ENCODE peak calls at places on chromosomes 12 and 14, in eight cellular contexts. E, K, U, Q, T, A, Y and R are unnamed samples.

GRCh38 chr12:113591480-113591971 is 119.9 kb upstream of the LHX5 start:
- DNase-seq in K (no peak), U (peak), Y (no peak), T (no peak), E (peak), A (no peak), Q (no peak), R (no peak)

GRCh38 chr12:26043139-26044006 is 81.5 kb downstream of the BHLHE41 start:
- DNase-seq in A (no peak), U (no peak), Y (no peak), Q (no peak), E (no peak), T (no peak), K (no peak), R (no peak)

GRCh38 chr12:12717586-12718381 is 616 bp downstream of the CDKN1B start:
- DNase-seq in K (peak), T (no peak), U (no peak), Y (no peak), A (no peak), E (no peak), Q (no peak), R (no peak)

GRCh38 chr12:6996040-6996441 is 22.2 kb downstream of the LPCAT3 start:
- DNase-seq in E (no peak), Q (no peak), A (no peak), U (no peak), K (no peak), Y (no peak), T (peak), R (no peak)

GRCh38 chr12:71888521-71888920 is 49.0 kb downstream of the TBC1D15 start:
- DNase-seq in K (no peak), E (no peak), Q (no peak), A (no peak), U (no peak), Y (no peak), T (no peak), R (no peak)

GRCh38 chr12:26798013-26798412 is 35.0 kb downstream of the ITPR2 start:
- DNase-seq in E (no peak), U (no peak), A (no peak), Q (no peak), Y (no peak), K (no peak), T (no peak), R (no peak)

GRCh38 chr14:26761532-26761931 is 163.7 kb upstream of the NOVA1 start:
- DNase-seq in Y (no peak), U (no peak), Q (no peak), T (no peak), A (no peak), K (no peak), E (no peak), R (no peak)

GRCh38 chr12:125406131-125406530 is 340.9 kb downstream of the AACS start:
- DNase-seq in K (no peak), Q (no peak), Y (no peak), E (no peak), A (no peak), U (no peak), T (no peak), R (no peak)

GRCh38 chr12:68317047-68317667 is 15.0 kb downstream of the MDM1 start:
- DNase-seq in A (peak), E (no peak), Q (no peak), K (peak), T (no peak), U (peak), Y (peak), R (no peak)

GRCh38 chr14:21136024-21136423 is 19.8 kb downstream of the OR5AU1 start:
- DNase-seq in U (peak), A (no peak), T (no peak), E (peak), K (no peak), Y (no peak), Q (no peak), R (no peak)

GRCh38 chr14:53742226-53742607 is 214.4 kb downstream of the BMP4 start:
- DNase-seq in Q (no peak), Y (no peak), A (no peak), T (no peak), K (no peak), E (no peak), U (no peak), R (no peak)

GRCh38 chr12:9255837-9256236 is 47.6 kb upstream of the PZP start:
- DNase-seq in A (no peak), U (no peak), Y (no peak), K (no peak), Q (no peak), T (no peak), E (no peak), R (no peak)

GRCh38 chr14:25406818-25407217 is 356.9 kb upstream of the STXBP6 start:
- DNase-seq in U (no peak), T (no peak), E (no peak), K (no peak), A (no peak), Y (peak), Q (no peak), R (no peak)

GRCh38 chr14:89279649-89280232 is 137.3 kb downstream of the FOXN3 start:
- DNase-seq in Q (no peak), T (no peak), E (no peak), A (no peak), Y (no peak), U (no peak), K (no peak), R (no peak)

GRCh38 chr14:104864267-104865068 is 600 bp upstream of the CEP170B start:
- DNase-seq in E (peak), K (no peak), Q (no peak), A (no peak), U (peak), Y (peak), T (no peak), R (no peak)

GRCh38 chr12:47886471-47887240 is 18.1 kb downstream of the VDR start:
- DNase-seq in U (no peak), A (no peak), Y (no peak), Q (no peak), T (no peak), E (no peak), K (no peak), R (no peak)

GRCh38 chr12:56315256-56315625 is 547 bp downstream of the CNPY2 start:
- DNase-seq in T (no peak), E (no peak), K (no peak), A (peak), Y (no peak), U (no peak), Q (no peak), R (peak)

GRCh38 chr12:48198619-48198973 is 4.5 kb downstream of the OR10AD1 start:
- DNase-seq in A (no peak), K (no peak), T (no peak), Q (no peak), E (peak), U (no peak), Y (peak), R (no peak)

GRCh38 chr12:93016752-93017350 is 87.8 kb upstream of the EEA1 start:
- DNase-seq in T (no peak), K (no peak), E (no peak), A (peak), U (no peak), Y (no peak), Q (no peak), R (peak)

GRCh38 chr12:48717252-48717695 is 767 bp upstream of the CCNT1 start:
- DNase-seq in T (peak), E (no peak), K (no peak), Q (no peak), U (no peak), A (no peak), Y (no peak), R (peak)

GRCh38 chr14:73255693-73256225 is 18.5 kb downstream of the PAPLN start:
- DNase-seq in K (no peak), E (no peak), A (no peak), T (no peak), U (no peak), Y (no peak), Q (no peak), R (no peak)

GRCh38 chr14:101732128-101732527 is 29.4 kb upstream of the PPP2R5C start:
- DNase-seq in E (no peak), K (no peak), U (no peak), A (no peak), Y (no peak), Q (no peak), T (no peak), R (no peak)

GRCh38 chr12:54601841-54602240 is 13.4 kb upstream of the PPP1R1A start:
- DNase-seq in K (no peak), Y (no peak), U (no peak), A (no peak), T (no peak), Q (no peak), E (no peak), R (no peak)

GRCh38 chr12:58727526-58727925 is 192.8 kb downstream of the LRIG3 start:
- DNase-seq in Y (no peak), K (no peak), T (no peak), A (no peak), E (no peak), U (no peak), Q (no peak), R (no peak)

GRCh38 chr14:21880918-21881317 is 207.3 kb upstream of the OR4E1 start:
- DNase-seq in T (no peak), Q (no peak), K (no peak), E (no peak), U (no peak), Y (no peak), A (no peak), R (no peak)